ENCODE peak calls at places on chromosome 21, in four cellular contexts. C is A549, H is K562, W is endothelial cell of umbilical vein. A is an unnamed sample.

GRCh38 chr21:25005388-25005787 is 601.9 kb downstream of the MRPL39 start:
- DNase-seq in C (no peak), H (no peak), W (no peak), A (peak; percentile 83)

GRCh38 chr21:42784276-42784675 is 95.1 kb downstream of the WDR4 start:
- DNase-seq in C (no peak), H (no peak), W (no peak), A (no peak)

GRCh38 chr21:39094847-39095525 is 88.3 kb downstream of the PSMG1 start:
- DNase-seq in C (peak; percentile 32), H (peak; percentile 54), W (peak; percentile 12), A (no peak)

GRCh38 chr21:39647476-39647875 is 34.7 kb downstream of the B3GALT5 start:
- DNase-seq in C (no peak), H (no peak), W (peak; percentile 39), A (peak; percentile 15)

GRCh38 chr21:43189936-43190335 is 21.1 kb downstream of the CRYAA start:
- DNase-seq in C (no peak), H (no peak), W (no peak), A (no peak)

GRCh38 chr21:31161157-31161556 is 122.9 kb upstream of the KRTAP19-8 start:
- DNase-seq in C (no peak), H (no peak), W (no peak), A (no peak)

GRCh38 chr21:46153259-46154154 is 1.9 kb downstream of the FTCD start:
- DNase-seq in C (peak; percentile 43), H (peak; percentile 92), W (peak; percentile 47), A (peak; percentile 63)

GRCh38 chr21:37525810-37526209 is 159.2 kb downstream of the DYRK1A start:
- DNase-seq in C (no peak), H (no peak), W (no peak), A (no peak)

GRCh38 chr21:43312751-43313169 is 114.2 kb downstream of the SIK1 start:
- DNase-seq in C (no peak), H (no peak), W (no peak), A (no peak)

GRCh38 chr21:38356898-38357297 is 100.1 kb downstream of the KCNJ15 start:
- DNase-seq in C (no peak), H (no peak), W (no peak), A (no peak)

GRCh38 chr21:43664358-43664757 is 5.0 kb downstream of the RRP1B start:
- DNase-seq in C (no peak), H (no peak), W (peak; percentile 83), A (no peak)

GRCh38 chr21:42662430-42663199 is 9.2 kb downstream of the PDE9A start:
- DNase-seq in C (no peak), H (no peak), W (no peak), A (no peak)

GRCh38 chr21:28805885-28806284 is 186.8 kb downstream of the LTN1 start:
- DNase-seq in C (no peak), H (no peak), W (no peak), A (no peak)

GRCh38 chr21:33707846-33708245 is 65.5 kb downstream of the ITSN1 start:
- DNase-seq in C (no peak), H (no peak), W (no peak), A (no peak)

GRCh38 chr21:33699277-33699676 is 57.0 kb downstream of the ITSN1 start:
- DNase-seq in C (no peak), H (no peak), W (no peak), A (no peak)

GRCh38 chr21:33708874-33709273 is 66.6 kb downstream of the ITSN1 start:
- DNase-seq in C (no peak), H (no peak), W (no peak), A (no peak)

GRCh38 chr21:33700491-33700890 is 58.2 kb downstream of the ITSN1 start:
- DNase-seq in C (no peak), H (no peak), W (no peak), A (no peak)

GRCh38 chr21:33703750-33704606 is 61.7 kb downstream of the ITSN1 start:
- DNase-seq in C (no peak), H (peak; percentile 14), W (peak; percentile 51), A (no peak)
- H3K4me3 ChIP-seq in C (no peak overlapping the region), H (no peak overlapping the region), W (no peak overlapping the region), A (no peak overlapping the region)

DNA sequence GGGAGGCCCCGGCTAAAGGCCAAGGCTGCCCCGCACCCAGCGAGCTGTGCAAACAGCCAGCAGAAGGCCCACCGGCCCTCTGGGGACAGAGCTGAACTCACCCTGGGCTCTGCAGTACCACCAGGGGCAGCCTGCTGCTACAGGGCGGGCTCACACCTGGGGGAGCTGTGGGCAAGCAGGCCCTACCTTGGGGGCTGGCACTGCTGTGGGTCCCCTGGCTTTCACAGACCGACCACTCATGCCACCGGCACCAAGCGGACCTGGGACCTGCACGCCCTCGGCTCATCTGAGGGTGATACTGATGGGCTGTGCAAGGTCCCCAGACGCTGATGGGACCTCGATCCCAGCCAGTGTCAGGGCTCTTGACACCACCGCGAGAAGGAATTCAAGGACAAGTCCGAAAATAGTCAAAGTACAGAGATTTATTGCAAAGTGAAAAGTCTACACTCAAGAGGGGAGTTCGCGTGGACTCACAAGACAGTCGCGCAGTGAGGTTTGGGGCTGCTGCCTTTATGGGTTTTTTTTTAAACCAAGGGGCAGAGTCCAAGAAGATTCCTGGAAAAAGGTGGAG is 61.0 kb upstream of the ADARB1 start:
- DNase-seq in C (no peak), H (peak; percentile 32), W (no peak), A (no peak)
- TF ChIP-seq MYC in C (no peak), H (no peak), W (no peak), A (no peak)

GRCh38 chr21:27244356-27244755 is 277.5 kb upstream of the ADAMTS5 start:
- DNase-seq in C (no peak), H (no peak), W (no peak), A (no peak)
- H3K4me3 ChIP-seq in C (no peak overlapping the region), H (no peak overlapping the region), W (no peak overlapping the region), A (no peak overlapping the region)

GRCh38 chr21:35850029-35850428 is 210.3 kb downstream of the SETD4 start:
- DNase-seq in C (no peak), H (no peak), W (peak; percentile 8), A (no peak)
- TF ChIP-seq MYC in C (no peak), H (no peak), W (no peak), A (no peak)

GRCh38 chr21:34526618-34527290 is 14.7 kb upstream of the KCNE1 start:
- DNase-seq in C (peak; percentile 78), H (peak; percentile 31), W (peak; percentile 99), A (no peak)
- H3K4me3 ChIP-seq in C (peak overlapping the region; percentile 49), H (no peak overlapping the region), W (peak overlapping the region; percentile 93), A (no peak overlapping the region)

DNA sequence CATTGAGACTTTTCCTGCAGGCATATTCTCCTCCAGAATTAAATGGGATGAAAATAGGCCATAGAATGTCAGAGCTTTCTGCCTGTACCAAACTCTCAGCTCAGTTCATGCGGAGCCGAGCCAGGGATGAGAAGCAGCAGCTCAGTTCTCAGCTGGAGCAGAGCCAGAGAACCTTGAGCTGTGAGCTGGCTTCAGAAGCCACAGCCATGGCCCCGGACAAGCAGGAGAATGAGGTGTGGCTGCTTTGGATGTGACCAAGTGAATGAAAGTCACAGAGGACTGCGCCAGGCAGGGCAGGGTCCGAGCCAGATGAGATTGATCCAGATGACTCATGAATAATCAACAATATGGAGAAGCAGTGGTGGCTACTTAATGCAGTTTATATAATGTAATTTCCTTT is 633.8 kb downstream of the NCAM2 start:
- DNase-seq in C (no peak), H (no peak), W (no peak), A (no peak)
- TF ChIP-seq MYC in C (no peak), H (no peak), W (no peak), A (no peak)

GRCh38 chr21:41509206-41509496 is 1.2 kb upstream of the TMPRSS2 start:
- DNase-seq in C (no peak), H (no peak), W (no peak), A (no peak)

GRCh38 chr21:41506005-41506404 is 2.0 kb downstream of the TMPRSS2 start:
- DNase-seq in C (no peak), H (no peak), W (no peak), A (no peak)

GRCh38 chr21:41508415-41509205 is 652 bp upstream of the TMPRSS2 start:
- DNase-seq in C (no peak), H (no peak), W (no peak), A (no peak)

GRCh38 chr21:41506526-41507520 is 1.1 kb downstream of the TMPRSS2 start:
- DNase-seq in C (no peak), H (no peak), W (no peak), A (no peak)

GRCh38 chr21:41507521-41508414 is at the start of gene TMPRSS2:
- DNase-seq in C (no peak), H (no peak), W (no peak), A (no peak)
- H3K4me3 ChIP-seq in C (peak within 1 kb of the TSS; percentile 41), H (no peak within 1 kb of the TSS), W (no peak within 1 kb of the TSS), A (no peak within 1 kb of the TSS)

A was measured in NB4.